ENCODE peak calls at places on chromosomes 12 and 14, in eight cellular contexts. A is AG10803; V is heart right ventricle; M is iPS-NIHi11; K is T-cell; Y is activated T-helper 1 cell treated with anti-CD3 and anti-CD28 coated beads, Interleukin-12 subunit alpha, Interleukin-12 subunit beta, Interleukin-2, Interleukin-4 antibody, amounts not matched to agents 30 ng/mL and 10 ng/mL and 1 ng/mL, durations not matched to agents 14 hours and 24 hours and 36 hours; I is H54; S is NCI-H2081. W is an unnamed sample.
A peak's percentile ranks its signal among the peaks of the same experiment; 100 is the strongest.

GRCh38 chr12:124720687-124721500 is 142.8 kb downstream of the SCARB1 start:
- DNase-seq in S (peak; percentile 87), I (peak; percentile 51), V (peak; percentile 59), K (no peak), Y (no peak), M (no peak), A (peak; percentile 85), W (no peak)

GRCh38 chr12:64595863-64596793 is 14.2 kb upstream of the RASSF3 start:
- DNase-seq in V (no peak), I (no peak), M (no peak), S (no peak), Y (no peak), K (no peak), A (no peak), W (no peak)

GRCh38 chr12:95736631-95737030 is 53.9 kb downstream of the NTN4 start:
- DNase-seq in I (no peak), M (no peak), Y (no peak), K (no peak), V (peak; percentile 50), S (no peak), A (peak; percentile 18), W (no peak)

GRCh38 chr14:76377675-76378074 is 1.7 kb downstream of the ESRRB start:
- DNase-seq in K (no peak), Y (no peak), V (no peak), S (no peak), A (no peak), I (no peak), M (no peak), W (no peak)

GRCh38 chr14:25953532-25954144 is 644.2 kb downstream of the NOVA1 start:
- DNase-seq in Y (no peak), V (no peak), M (no peak), I (no peak), K (no peak), S (no peak), A (no peak), W (no peak)

GRCh38 chr12:121992059-121992879 is 29.4 kb upstream of the BCL7A start:
- DNase-seq in Y (peak; percentile 46), I (peak; percentile 97), A (peak; percentile 97), M (no peak), V (no peak), S (no peak), K (peak; percentile 15), W (peak; percentile 82)

GRCh38 chr14:62015248-62015647 is 253.0 kb downstream of the SNAPC1 start:
- DNase-seq in S (no peak), I (no peak), M (no peak), Y (no peak), V (no peak), K (no peak), A (peak; percentile 52), W (no peak)

GRCh38 chr14:101473045-101473729 is 88.1 kb upstream of the DIO3 start:
- DNase-seq in I (no peak), A (no peak), M (no peak), S (no peak), V (no peak), K (no peak), Y (no peak), W (no peak)

GRCh38 chr14:59377485-59377884 is 87.7 kb downstream of the GPR135 start:
- DNase-seq in A (no peak), I (no peak), Y (no peak), K (no peak), V (no peak), S (no peak), M (no peak), W (no peak)

GRCh38 chr14:72538387-72538786 is 355.5 kb downstream of the DPF3 start:
- DNase-seq in K (no peak), S (no peak), M (no peak), I (no peak), A (no peak), V (no peak), Y (no peak), W (no peak)

W was measured in lung.